ENCODE peak calls at places on chromosome 14, in four cellular contexts. L, O, D and H are unnamed samples.

GRCh38 chr14:85380891-85381290 is 149.1 kb upstream of the FLRT2 start:
- DNase-seq in L (no peak), O (no peak), D (no peak), H (peak; percentile 87)

GRCh38 chr14:21039059-21039422 is 3.1 kb upstream of the RNASE7 start:
- DNase-seq in L (no peak), O (peak; percentile 34), D (peak; percentile 75), H (no peak)

GRCh38 chr14:54470701-54471100 is 18.1 kb downstream of the GMFB start:
- DNase-seq in L (no peak), O (no peak), D (no peak), H (no peak)

GRCh38 chr14:100788517-100789365 is 37.2 kb upstream of the MEG3 start:
- DNase-seq in L (no peak), O (no peak), D (no peak), H (no peak)

GRCh38 chr14:50954811-50955372 is 10.6 kb upstream of the PYGL start:
- DNase-seq in L (peak; percentile 61), O (no peak), D (no peak), H (no peak)

GRCh38 chr14:65206448-65207096 is 104.3 kb upstream of the MAX start:
- DNase-seq in L (no peak), O (no peak), D (no peak), H (no peak)

GRCh38 chr14:29868000-29868399 is 59.6 kb downstream of the PRKD1 start:
- DNase-seq in L (no peak), O (no peak), D (no peak), H (no peak)

GRCh38 chr14:103104389-103104653 is 9.8 kb downstream of the EXOC3L4 start:
- DNase-seq in L (no peak), O (no peak), D (no peak), H (no peak)

GRCh38 chr14:64845878-64846277 is 33.8 kb downstream of the SPTB start:
- DNase-seq in L (no peak), O (no peak), D (no peak), H (peak; percentile 41)

GRCh38 chr14:65222434-65222833 is 120.1 kb upstream of the MAX start:
- DNase-seq in L (no peak), O (peak; percentile 44), D (peak; percentile 73), H (no peak)

GRCh38 chr14:74980746-74981661 is 21.7 kb upstream of the EIF2B2 start:
- DNase-seq in L (no peak), O (no peak), D (no peak), H (no peak)
- H3K4me3 ChIP-seq in L (no peak overlapping the region), O (no peak overlapping the region), D (no peak overlapping the region), H (no peak overlapping the region)

DNA sequence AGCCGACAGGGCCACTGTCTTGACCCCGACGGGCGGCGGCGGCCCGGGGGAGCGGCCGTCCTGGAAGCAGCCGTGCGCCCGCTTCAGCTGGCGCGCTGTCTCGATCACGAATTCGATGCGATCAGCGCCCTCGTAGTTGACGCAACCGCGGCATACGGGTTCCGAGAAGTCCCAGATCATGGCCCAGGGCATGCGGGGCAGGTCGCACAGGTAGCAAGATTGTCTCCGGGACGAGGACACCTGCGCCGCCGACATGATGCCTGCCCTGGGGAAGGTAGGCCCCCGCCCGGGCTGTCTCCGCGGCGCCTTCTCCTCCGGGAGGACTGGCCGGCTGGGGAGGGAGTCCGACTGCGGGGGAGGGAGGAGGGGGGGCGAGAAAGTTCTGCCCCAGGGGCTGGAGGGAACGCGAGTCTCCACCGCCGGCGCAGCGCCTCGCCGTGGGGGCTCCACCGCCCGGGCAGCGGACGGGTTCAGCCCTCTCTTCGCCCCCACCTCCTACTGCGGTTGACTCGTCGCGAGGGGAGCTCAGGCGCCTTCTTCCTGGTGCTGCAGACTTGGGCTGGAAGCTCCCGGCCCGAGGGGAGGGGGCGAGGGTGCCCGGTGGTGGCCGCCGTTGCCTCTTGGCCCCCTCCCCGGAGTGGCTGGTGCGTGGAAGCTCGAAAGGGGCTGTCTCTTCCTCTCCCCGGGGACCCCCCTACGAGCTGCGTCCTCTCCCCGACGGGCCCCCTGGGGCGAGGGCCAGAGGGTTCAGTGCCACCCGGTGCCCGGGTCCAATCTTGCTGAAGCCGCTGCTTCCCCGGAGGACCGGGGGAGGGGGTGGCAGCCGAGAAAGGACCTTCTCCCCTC is 747 bp downstream of the IRF2BPL start:
- DNase-seq in L (peak; percentile 65), O (peak; percentile 69), D (peak; percentile 92), H (no peak)
- TF ChIP-seq CTCF in L (no peak), O (no peak), D (no peak), H (peak; percentile 26)

DNA sequence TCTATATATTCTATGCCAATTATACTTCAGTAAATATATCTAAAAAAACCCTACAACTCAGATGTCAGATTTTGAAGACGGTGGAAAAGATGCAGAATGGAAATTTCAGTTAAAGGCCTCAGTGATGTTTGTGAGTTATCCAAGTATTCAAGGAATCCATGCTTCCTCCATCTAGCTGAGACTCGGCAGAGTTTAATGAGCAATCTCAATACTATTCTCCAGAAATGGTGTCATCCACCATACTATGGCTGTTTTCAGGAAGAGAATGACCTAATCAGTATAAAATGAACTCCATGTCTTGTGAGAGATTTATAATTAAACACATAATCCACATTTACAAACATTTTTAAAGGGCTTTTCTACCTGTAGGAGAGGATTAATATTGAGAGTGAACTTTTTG is 66.0 kb downstream of the KLHL28 start:
- DNase-seq in L (no peak), O (no peak), D (no peak), H (peak; percentile 27)
- H3K4me3 ChIP-seq in L (no peak overlapping the region), O (no peak overlapping the region), D (no peak overlapping the region), H (no peak overlapping the region)

GRCh38 chr14:90566481-90566880 is 169.7 kb downstream of the CALM1 start:
- DNase-seq in L (no peak), O (no peak), D (no peak), H (no peak)
- TF ChIP-seq CTCF in L (no peak), O (no peak), D (no peak), H (no peak)

DNA sequence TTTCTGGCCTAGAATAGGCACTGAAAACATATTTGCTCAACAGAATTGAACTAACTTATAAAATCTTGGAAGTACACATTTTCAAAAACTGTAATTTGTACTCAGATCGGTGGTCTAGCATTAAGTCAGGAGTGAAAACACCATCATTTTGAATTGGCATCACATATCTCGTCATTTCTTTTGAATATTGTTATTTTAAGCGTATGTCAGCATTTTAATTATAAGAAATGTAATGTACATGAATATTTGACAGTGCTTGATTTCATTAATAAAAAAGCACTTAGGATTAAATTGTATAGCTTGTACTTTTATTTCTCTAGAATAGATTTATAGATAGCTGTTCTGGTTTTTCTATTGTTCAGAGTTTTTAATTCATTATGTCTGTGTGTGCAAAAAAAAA is 892.2 kb downstream of the BCL11B start:
- DNase-seq in L (no peak), O (no peak), D (no peak), H (no peak)
- H3K4me3 ChIP-seq in L (no peak overlapping the region), O (no peak overlapping the region), D (no peak overlapping the region), H (no peak overlapping the region)

DNA sequence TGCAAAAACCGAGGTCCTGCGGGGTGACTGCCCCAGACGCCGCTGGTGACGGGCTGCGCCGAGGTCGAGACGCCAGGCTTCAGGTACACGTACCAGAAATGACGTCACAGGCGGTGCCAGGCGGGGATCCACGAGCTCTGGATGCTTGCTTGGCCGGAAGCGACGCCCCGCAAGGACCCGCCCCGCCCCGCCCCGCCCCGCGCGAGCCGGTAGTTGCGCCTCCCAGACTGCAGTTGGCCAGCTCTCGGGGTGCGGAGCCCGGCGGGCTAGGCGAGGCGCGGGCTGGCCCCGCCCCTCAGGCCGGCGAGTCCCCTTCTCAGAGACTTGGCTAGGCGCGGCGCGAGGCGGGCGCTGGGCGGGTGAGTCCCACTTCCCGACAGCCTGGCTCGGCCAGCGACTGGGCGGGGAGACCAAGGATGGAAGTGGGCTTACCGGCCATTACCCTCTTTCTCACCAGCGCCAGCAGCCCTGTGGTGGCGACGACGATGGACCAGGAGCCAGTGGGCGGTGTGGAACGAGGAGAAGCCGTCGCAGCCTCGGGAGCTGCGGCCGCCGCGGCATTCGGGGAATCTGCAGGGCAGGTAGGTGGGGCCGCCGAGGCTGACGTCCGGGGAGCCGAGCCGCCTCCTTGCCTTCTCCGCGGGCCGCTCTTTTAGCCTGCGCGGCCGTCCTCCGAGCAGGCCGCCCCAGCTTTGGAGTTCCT is at the start of gene FAM177A1:
- DNase-seq in L (peak; percentile 96), O (peak; percentile 99), D (peak; percentile 100), H (peak; percentile 96)
- TF ChIP-seq CTCF in L (no peak), O (no peak), D (no peak), H (no peak)

GRCh38 chr14:59305231-59305630 is 116.8 kb downstream of the DAAM1 start:
- DNase-seq in L (no peak), O (no peak), D (no peak), H (no peak)

GRCh38 chr14:59299731-59300130 is 111.3 kb downstream of the DAAM1 start:
- DNase-seq in L (no peak), O (no peak), D (no peak), H (no peak)

GRCh38 chr14:59303216-59303615 is 114.7 kb downstream of the DAAM1 start:
- DNase-seq in L (no peak), O (no peak), D (no peak), H (no peak)

GRCh38 chr14:59302313-59302712 is 113.8 kb downstream of the DAAM1 start:
- DNase-seq in L (no peak), O (no peak), D (no peak), H (no peak)

DNA sequence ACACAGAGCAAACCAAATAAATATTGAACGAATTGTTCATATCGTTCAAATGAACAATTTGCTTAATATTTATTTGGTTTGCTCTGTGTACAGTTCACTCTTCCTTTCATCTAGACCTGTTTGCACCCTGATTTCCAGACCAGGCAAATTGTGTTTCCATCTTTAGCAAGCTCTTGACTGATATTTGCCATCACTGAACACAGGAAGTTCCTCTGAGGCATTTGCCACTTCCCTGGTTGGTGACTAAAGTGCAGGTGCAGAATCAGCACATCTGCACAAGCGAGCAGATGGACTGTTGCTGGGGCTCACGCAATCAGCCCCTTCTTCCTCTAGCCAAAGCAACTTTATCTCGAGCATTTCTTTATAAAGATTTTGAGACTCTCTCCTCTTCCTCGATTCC is 112.9 kb downstream of the DAAM1 start:
- DNase-seq in L (no peak), O (peak; percentile 53), D (no peak), H (no peak)
- H3K4me3 ChIP-seq in L (no peak overlapping the region), O (no peak overlapping the region), D (no peak overlapping the region), H (no peak overlapping the region)

GRCh38 chr14:104827173-104828055 is 26.5 kb downstream of the ZBTB42 start:
- DNase-seq in L (peak; percentile 93), O (peak; percentile 38), D (peak; percentile 81), H (no peak)
- TF ChIP-seq CTCF in L (peak; percentile 39), O (no peak), D (peak; percentile 46), H (peak; percentile 62)

DNA sequence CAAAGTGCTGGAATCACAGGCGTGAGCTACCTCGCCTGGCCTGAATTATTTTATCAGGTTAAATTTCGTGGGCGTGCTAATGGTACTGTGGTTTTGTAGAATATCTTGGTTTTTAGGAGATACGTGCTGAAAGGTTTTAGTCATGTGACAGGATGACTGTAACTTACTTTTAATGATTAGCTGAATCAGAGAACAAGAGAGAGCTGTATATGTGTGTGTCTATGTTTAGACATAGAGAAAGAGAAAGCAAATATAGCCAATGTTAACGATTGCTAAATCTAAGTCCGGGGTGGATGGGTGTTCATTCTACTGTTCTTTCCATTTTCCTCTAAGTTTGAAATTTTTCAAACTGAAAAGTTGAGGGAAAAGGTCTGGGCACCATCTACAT is 9.2 kb upstream of the PNMA1 start:
- DNase-seq in L (no peak), O (no peak), D (no peak), H (no peak)
- H3K4me3 ChIP-seq in L (no peak overlapping the region), O (no peak overlapping the region), D (no peak overlapping the region), H (no peak overlapping the region)

GRCh38 chr14:69891422-69891821 is 12.2 kb downstream of the SMOC1 start:
- DNase-seq in L (no peak), O (no peak), D (no peak), H (no peak)
- TF ChIP-seq CTCF in L (no peak), O (no peak), D (no peak), H (no peak)